ENCODE peak calls at places on chromosomes 7 and 10, in nine cellular contexts. I is omental fat pad; F is naive thymus-derived CD4-positive, alpha-beta T cell; M is HCEC 1CT; Z is T-helper 9 cell; E is amniotic stem cell; V is esophagus squamous epithelium; R is KG1; A is NCI-H510A. S is an unnamed sample.

GRCh38 chr7:49014870-49015269 is 90.5 kb downstream of the CDC14C start:
- DNase-seq in M (no peak), A (no peak), I (no peak), E (no peak), Z (no peak), R (no peak), V (no peak), F (no peak), S (no peak)

GRCh38 chr7:105837765-105838241 is 38.6 kb downstream of the ATXN7L1 start:
- DNase-seq in F (no peak), V (no peak), M (no peak), R (no peak), I (no peak), E (no peak), A (no peak), Z (no peak), S (no peak)

GRCh38 chr7:21355406-21355874 is 72.4 kb upstream of the SP4 start:
- DNase-seq in V (no peak), R (peak; percentile 60), I (no peak), F (peak; percentile 37), M (no peak), A (no peak), E (no peak), Z (peak; percentile 4), S (no peak)

GRCh38 chr7:54944179-54944578 is 74.6 kb upstream of the EGFR start:
- DNase-seq in Z (no peak), E (peak; percentile 10), F (no peak), M (no peak), I (no peak), V (no peak), A (no peak), R (no peak), S (no peak)

GRCh38 chr7:121798896-121799295 is 74.1 kb upstream of the PTPRZ1 start:
- DNase-seq in Z (no peak), F (no peak), M (no peak), E (no peak), V (no peak), A (no peak), R (no peak), I (no peak), S (peak; percentile 47)

GRCh38 chr10:86300931-86301330 is 65.7 kb downstream of the GRID1 start:
- DNase-seq in F (no peak), V (no peak), E (no peak), A (no peak), I (no peak), R (no peak), Z (no peak), M (no peak), S (no peak)

GRCh38 chr10:30557884-30558283 is 71.7 kb downstream of the LYZL2 start:
- DNase-seq in E (no peak), A (no peak), R (no peak), V (no peak), I (no peak), M (peak; percentile 53), Z (no peak), F (no peak), S (no peak)

GRCh38 chr7:22544245-22544644 is 44.3 kb upstream of the STEAP1B start:
- DNase-seq in R (no peak), A (no peak), E (no peak), F (no peak), V (no peak), Z (no peak), M (no peak), I (no peak), S (no peak)

GRCh38 chr10:97416565-97416964 is 9.4 kb upstream of the PGAM1 start:
- DNase-seq in I (no peak), R (no peak), V (no peak), F (no peak), Z (no peak), E (no peak), A (no peak), M (no peak), S (no peak)

GRCh38 chr7:100003711-100004661 is 11.4 kb upstream of the ZKSCAN1 start:
- DNase-seq in F (no peak), Z (no peak), I (no peak), M (no peak), V (no peak), A (peak; percentile 93), R (no peak), E (no peak), S (no peak)

GRCh38 chr7:38280707-38281106 is 7.3 kb upstream of the TARP start:
- DNase-seq in Z (no peak), V (no peak), I (no peak), A (no peak), M (no peak), R (no peak), F (no peak), E (no peak), S (no peak)

GRCh38 chr7:69932034-69932628 is 333.9 kb downstream of the AUTS2 start:
- DNase-seq in Z (no peak), M (no peak), V (no peak), E (peak; percentile 18), I (no peak), F (no peak), R (no peak), A (peak; percentile 10), S (no peak)

GRCh38 chr10:106557053-106557452 is 607.5 kb downstream of the SORCS1 start:
- DNase-seq in V (no peak), I (no peak), M (peak; percentile 74), F (no peak), Z (no peak), E (peak; percentile 70), R (no peak), A (no peak), S (no peak)

GRCh38 chr10:130802301-130802700 is 509.2 kb downstream of the TCERG1L start:
- DNase-seq in E (no peak), M (no peak), A (no peak), V (no peak), Z (no peak), R (no peak), I (no peak), F (no peak), S (no peak)

GRCh38 chr7:20651960-20652544 is 36.6 kb downstream of the ABCB5 start:
- DNase-seq in F (no peak), A (no peak), V (no peak), Z (no peak), R (peak; percentile 17), M (peak; percentile 23), E (no peak), I (no peak), S (peak; percentile 16)

GRCh38 chr7:28135760-28136159 is 44.8 kb downstream of the JAZF1 start:
- DNase-seq in R (no peak), V (no peak), Z (no peak), M (no peak), A (no peak), E (no peak), I (no peak), F (no peak), S (no peak)

GRCh38 chr7:527723-528122 is 8.1 kb upstream of the PDGFA start:
- DNase-seq in Z (no peak), R (no peak), V (no peak), A (no peak), E (no peak), F (no peak), M (no peak), I (no peak), S (no peak)

GRCh38 chr10:68666280-68666760 is 54.7 kb upstream of the CCAR1 start:
- DNase-seq in F (no peak), R (no peak), I (no peak), A (no peak), M (peak; percentile 96), Z (no peak), E (peak; percentile 79), V (no peak), S (no peak)

GRCh38 chr7:110186334-110186733 is 904.6 kb upstream of the LRRN3 start:
- DNase-seq in I (no peak), E (no peak), A (no peak), F (no peak), R (no peak), Z (no peak), V (no peak), M (no peak), S (no peak)

GRCh38 chr7:137880432-137880831 is 33.7 kb upstream of the DGKI start:
- DNase-seq in R (no peak), I (no peak), Z (no peak), E (peak; percentile 14), F (no peak), M (peak; percentile 87), A (no peak), V (no peak), S (no peak)

GRCh38 chr10:49615213-49615612 is 1.4 kb downstream of the CHAT start:
- DNase-seq in A (no peak), I (no peak), F (no peak), M (no peak), V (no peak), R (no peak), E (no peak), Z (no peak), S (no peak)

GRCh38 chr10:43292745-43293676 is 26.1 kb upstream of the RASGEF1A start:
- DNase-seq in Z (peak; percentile 18), I (peak; percentile 26), A (no peak), R (no peak), E (peak; percentile 30), F (peak; percentile 51), M (peak; percentile 30), V (no peak), S (no peak)

GRCh38 chr7:33195264-33195663 is 65.9 kb downstream of the BBS9 start:
- DNase-seq in E (no peak), I (no peak), Z (no peak), M (peak; percentile 94), V (no peak), R (no peak), A (no peak), F (no peak), S (no peak)

S was measured in SK-N-MC.